ENCODE peak calls at places on chromosomes 3 and 15, in seven cellular contexts. One of them, this sample, is unnamed.

GRCh38 chr3:132283440-132283839 is 33.8 kb upstream of the ACP3 start:
- DNase-seq in lung: peak; percentile 35
- DNase-seq in OCI-LY7: no peak
- DNase-seq in Panc1: no peak
- DNase-seq in cardiac fibroblast: peak; percentile 26
- DNase-seq in GM23248: peak; percentile 28
- DNase-seq in fibroblast of villous mesenchyme: peak; percentile 95
- DNase-seq in this sample: peak; percentile 3

GRCh38 chr3:142664311-142664710 is 59.5 kb upstream of the TRPC1 start:
- DNase-seq in fibroblast of villous mesenchyme: no peak
- DNase-seq in cardiac fibroblast: no peak
- DNase-seq in Panc1: no peak
- DNase-seq in OCI-LY7: no peak
- DNase-seq in lung: no peak
- DNase-seq in GM23248: no peak
- DNase-seq in this sample: no peak

GRCh38 chr3:3594986-3595385 is 204.2 kb upstream of the LRRN1 start:
- DNase-seq in GM23248: no peak
- DNase-seq in fibroblast of villous mesenchyme: no peak
- DNase-seq in lung: no peak
- DNase-seq in OCI-LY7: no peak
- DNase-seq in cardiac fibroblast: no peak
- DNase-seq in Panc1: no peak
- DNase-seq in this sample: no peak

GRCh38 chr3:45706133-45706808 is 17.1 kb downstream of the SACM1L start:
- DNase-seq in Panc1: no peak
- DNase-seq in GM23248: peak; percentile 26
- DNase-seq in OCI-LY7: no peak
- DNase-seq in fibroblast of villous mesenchyme: no peak
- DNase-seq in cardiac fibroblast: no peak
- DNase-seq in lung: no peak
- DNase-seq in this sample: no peak

GRCh38 chr3:99199021-99199420 is 297.5 kb upstream of the DCBLD2 start:
- DNase-seq in OCI-LY7: no peak
- DNase-seq in cardiac fibroblast: no peak
- DNase-seq in GM23248: no peak
- DNase-seq in Panc1: no peak
- DNase-seq in fibroblast of villous mesenchyme: no peak
- DNase-seq in lung: no peak
- DNase-seq in this sample: no peak

GRCh38 chr3:51931756-51932155 is 9.9 kb downstream of the RRP9 start:
- DNase-seq in fibroblast of villous mesenchyme: no peak
- DNase-seq in GM23248: no peak
- DNase-seq in Panc1: no peak
- DNase-seq in OCI-LY7: no peak
- DNase-seq in lung: no peak
- DNase-seq in cardiac fibroblast: no peak
- DNase-seq in this sample: no peak

GRCh38 chr15:69275933-69276565 is 22.7 kb upstream of the PAQR5 start:
- DNase-seq in cardiac fibroblast: no peak
- DNase-seq in Panc1: no peak
- DNase-seq in lung: no peak
- DNase-seq in OCI-LY7: no peak
- DNase-seq in fibroblast of villous mesenchyme: no peak
- DNase-seq in GM23248: no peak
- DNase-seq in this sample: no peak

GRCh38 chr3:27094721-27095120 is 274.5 kb downstream of the NEK10 start:
- DNase-seq in fibroblast of villous mesenchyme: no peak
- DNase-seq in lung: no peak
- DNase-seq in Panc1: no peak
- DNase-seq in cardiac fibroblast: no peak
- DNase-seq in GM23248: no peak
- DNase-seq in OCI-LY7: no peak
- DNase-seq in this sample: no peak

GRCh38 chr3:30188713-30189112 is 417.7 kb upstream of the TGFBR2 start:
- DNase-seq in lung: no peak
- DNase-seq in fibroblast of villous mesenchyme: peak; percentile 3
- DNase-seq in cardiac fibroblast: peak; percentile 50
- DNase-seq in OCI-LY7: no peak
- DNase-seq in GM23248: peak; percentile 20
- DNase-seq in Panc1: no peak
- DNase-seq in this sample: no peak

GRCh38 chr3:172380632-172381031 is 67.6 kb downstream of the GHSR start:
- DNase-seq in cardiac fibroblast: no peak
- DNase-seq in OCI-LY7: no peak
- DNase-seq in lung: no peak
- DNase-seq in Panc1: no peak
- DNase-seq in fibroblast of villous mesenchyme: no peak
- DNase-seq in GM23248: no peak
- DNase-seq in this sample: no peak

GRCh38 chr3:10614160-10614559 is 108.8 kb upstream of the ATP2B2 start:
- DNase-seq in OCI-LY7: no peak
- DNase-seq in Panc1: no peak
- DNase-seq in lung: no peak
- DNase-seq in fibroblast of villous mesenchyme: no peak
- DNase-seq in cardiac fibroblast: no peak
- DNase-seq in GM23248: no peak
- DNase-seq in this sample: no peak

GRCh38 chr15:71577071-71577470 is 233.3 kb upstream of the NR2E3 start:
- DNase-seq in GM23248: peak; percentile 50
- DNase-seq in lung: no peak
- DNase-seq in cardiac fibroblast: peak; percentile 32
- DNase-seq in Panc1: no peak
- DNase-seq in fibroblast of villous mesenchyme: no peak
- DNase-seq in OCI-LY7: no peak
- DNase-seq in this sample: no peak

GRCh38 chr3:48885753-48886152 is 12.9 kb downstream of the SLC25A20 start:
- DNase-seq in lung: no peak
- DNase-seq in Panc1: no peak
- DNase-seq in fibroblast of villous mesenchyme: no peak
- DNase-seq in GM23248: peak; percentile 18
- DNase-seq in cardiac fibroblast: peak; percentile 64
- DNase-seq in OCI-LY7: no peak
- DNase-seq in this sample: no peak

GRCh38 chr15:34850121-34850520 is 54.8 kb upstream of the ACTC1 start:
- DNase-seq in cardiac fibroblast: no peak
- DNase-seq in OCI-LY7: no peak
- DNase-seq in GM23248: no peak
- DNase-seq in Panc1: no peak
- DNase-seq in fibroblast of villous mesenchyme: no peak
- DNase-seq in lung: no peak
- DNase-seq in this sample: no peak

DNA sequence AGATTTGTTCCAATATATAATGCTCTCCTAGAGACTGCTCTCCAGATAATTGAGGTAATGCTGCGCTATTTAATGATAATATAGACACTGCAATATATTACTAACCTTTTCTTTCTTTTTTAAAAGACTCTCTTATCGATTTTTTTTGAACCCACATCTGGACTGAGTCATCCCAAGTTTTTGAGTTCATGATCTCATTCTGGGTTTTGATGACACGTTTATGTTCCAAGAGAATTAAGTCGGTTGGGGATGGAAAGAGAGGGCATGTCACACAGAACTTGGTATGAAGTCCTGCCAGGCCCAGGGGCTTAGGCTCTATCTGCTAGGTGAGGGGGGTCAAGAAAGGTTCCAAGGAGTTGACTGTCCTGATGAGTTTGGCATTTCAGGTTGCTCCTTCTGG is 431.1 kb downstream of the MFSD1 start:
- DNase-seq in Panc1: no peak
- DNase-seq in fibroblast of villous mesenchyme: no peak
- DNase-seq in OCI-LY7: no peak
- DNase-seq in GM23248: peak; percentile 23
- DNase-seq in cardiac fibroblast: no peak
- DNase-seq in lung: no peak
- DNase-seq in this sample: no peak
- H3K4me3 ChIP-seq in Panc1: no peak overlapping the region
- H3K4me3 ChIP-seq in fibroblast of villous mesenchyme: no peak overlapping the region
- H3K4me3 ChIP-seq in OCI-LY7: no peak overlapping the region
- H3K4me3 ChIP-seq in GM23248: no peak overlapping the region
- H3K4me3 ChIP-seq in cardiac fibroblast: no peak overlapping the region
- H3K4me3 ChIP-seq in lung: no peak overlapping the region
- H3K4me3 ChIP-seq in this sample: no peak overlapping the region

GRCh38 chr3:149245738-149246451 is 24.3 kb upstream of the CP start:
- DNase-seq in GM23248: peak; percentile 86
- DNase-seq in OCI-LY7: peak; percentile 76
- DNase-seq in fibroblast of villous mesenchyme: peak; percentile 69
- DNase-seq in Panc1: no peak
- DNase-seq in cardiac fibroblast: peak; percentile 80
- DNase-seq in lung: no peak
- DNase-seq in this sample: peak; percentile 70
- H3K4me3 ChIP-seq in GM23248: peak overlapping the region; percentile 69
- H3K4me3 ChIP-seq in OCI-LY7: peak overlapping the region; percentile 47
- H3K4me3 ChIP-seq in fibroblast of villous mesenchyme: no peak overlapping the region
- H3K4me3 ChIP-seq in Panc1: no peak overlapping the region
- H3K4me3 ChIP-seq in cardiac fibroblast: no peak overlapping the region
- H3K4me3 ChIP-seq in lung: no peak overlapping the region
- H3K4me3 ChIP-seq in this sample: peak overlapping the region; percentile 10

GRCh38 chr3:50194128-50194902 is 2.9 kb downstream of the GNAT1 start:
- DNase-seq in cardiac fibroblast: peak; percentile 68
- DNase-seq in GM23248: peak; percentile 77
- DNase-seq in fibroblast of villous mesenchyme: peak; percentile 62
- DNase-seq in lung: peak; percentile 54
- DNase-seq in Panc1: no peak
- DNase-seq in OCI-LY7: peak; percentile 82
- DNase-seq in this sample: peak; percentile 54
- H3K4me3 ChIP-seq in cardiac fibroblast: no peak overlapping the region
- H3K4me3 ChIP-seq in GM23248: peak overlapping the region; percentile 16
- H3K4me3 ChIP-seq in fibroblast of villous mesenchyme: no peak overlapping the region
- H3K4me3 ChIP-seq in lung: no peak overlapping the region
- H3K4me3 ChIP-seq in Panc1: no peak overlapping the region
- H3K4me3 ChIP-seq in OCI-LY7: peak overlapping the region; percentile 46
- H3K4me3 ChIP-seq in this sample: peak overlapping the region; percentile 17

GRCh38 chr3:62318752-62319569 is 54.4 kb downstream of the FEZF2 start:
- DNase-seq in lung: peak; percentile 86
- DNase-seq in GM23248: peak; percentile 98
- DNase-seq in fibroblast of villous mesenchyme: peak; percentile 84
- DNase-seq in OCI-LY7: peak; percentile 8
- DNase-seq in Panc1: peak; percentile 46
- DNase-seq in cardiac fibroblast: peak; percentile 89
- DNase-seq in this sample: peak; percentile 81
- H3K4me3 ChIP-seq in lung: peak overlapping the region; percentile 42
- H3K4me3 ChIP-seq in GM23248: peak overlapping the region; percentile 81
- H3K4me3 ChIP-seq in fibroblast of villous mesenchyme: peak overlapping the region; percentile 73
- H3K4me3 ChIP-seq in OCI-LY7: no peak overlapping the region
- H3K4me3 ChIP-seq in Panc1: peak overlapping the region; percentile 85
- H3K4me3 ChIP-seq in cardiac fibroblast: peak overlapping the region; percentile 68
- H3K4me3 ChIP-seq in this sample: peak overlapping the region; percentile 78

This sample was measured in AG10803.